ENCODE peak calls at places on chromosomes 13 and 19, in four cellular contexts. R, U, H and S are unnamed samples.

GRCh38 chr13:80177327-80177726 is 163.6 kb downstream of the SPRY2 start:
- DNase-seq in H (no peak), U (no peak), R (no peak), S (no peak)

GRCh38 chr13:21435710-21436151 is 23.4 kb downstream of the ZDHHC20 start:
- DNase-seq in U (peak), R (peak), H (peak), S (peak)

GRCh38 chr19:16249826-16250434 is 52.2 kb downstream of the AP1M1 start:
- DNase-seq in R (no peak), U (no peak), H (no peak), S (no peak)

GRCh38 chr13:91664036-91664435 is 265.6 kb downstream of the GPC5 start:
- DNase-seq in H (no peak), U (no peak), R (no peak), S (no peak)

GRCh38 chr13:113458218-113459065 is 5.2 kb upstream of the ADPRHL1 start:
- DNase-seq in U (no peak), H (peak), R (no peak), S (peak)

GRCh38 chr13:35925669-35926068 is 205.5 kb downstream of the DCLK1 start:
- DNase-seq in H (no peak), R (no peak), U (no peak), S (no peak)

GRCh38 chr13:114096031-114096485 is 36.4 kb downstream of the RASA3 start:
- DNase-seq in R (no peak), U (no peak), H (no peak), S (no peak)

GRCh38 chr13:48199404-48199991 is 33.5 kb upstream of the ITM2B start:
- DNase-seq in U (no peak), R (no peak), H (no peak), S (no peak)

GRCh38 chr19:35963514-35963913 is 27.3 kb downstream of the LRFN3 start:
- DNase-seq in R (no peak), H (peak), U (no peak), S (peak)

GRCh38 chr19:45947926-45948325 is 25.7 kb downstream of the NOVA2 start:
- DNase-seq in H (no peak), R (no peak), U (no peak), S (no peak)

GRCh38 chr13:44853641-44854040 is 135.6 kb downstream of the NUFIP1 start:
- DNase-seq in R (no peak), H (no peak), U (no peak), S (peak)

GRCh38 chr19:5972355-5972731 is 5.6 kb downstream of the RANBP3 start:
- DNase-seq in R (no peak), U (no peak), H (no peak), S (no peak)

GRCh38 chr19:41745761-41746160 is 9.6 kb upstream of the CEACAM6 start:
- DNase-seq in H (no peak), R (no peak), U (no peak), S (no peak)

GRCh38 chr13:23960566-23961156 is 63.4 kb upstream of the C1QTNF9B start:
- DNase-seq in R (no peak), U (no peak), H (no peak), S (peak)

GRCh38 chr13:39892731-39893293 is 237.3 kb downstream of the COG6 start:
- DNase-seq in R (no peak), U (no peak), H (peak), S (peak)

GRCh38 chr13:40624338-40624737 is 42.1 kb downstream of the FOXO1 start:
- DNase-seq in H (no peak), U (no peak), R (no peak), S (no peak)

GRCh38 chr19:19211499-19212432 is at the start of gene NCAN:
- DNase-seq in H (no peak), U (no peak), R (no peak), S (peak)

GRCh38 chr19:19531951-19532805 is 3.5 kb downstream of the YJEFN3 start:
- DNase-seq in H (peak), U (no peak), R (peak), S (peak)

GRCh38 chr19:5547881-5548280 is 19.9 kb downstream of the TINCR start:
- DNase-seq in U (no peak), H (no peak), R (no peak), S (peak)

GRCh38 chr13:40764587-40765403 is 6.2 kb downstream of the MRPS31 start:
- DNase-seq in U (no peak), R (no peak), H (no peak), S (no peak)

GRCh38 chr13:108346376-108346775 is 76.9 kb downstream of the TNFSF13B start:
- DNase-seq in R (no peak), H (no peak), U (no peak), S (no peak)

GRCh38 chr19:20558011-20558410 is 7.6 kb downstream of the ZNF737 start:
- DNase-seq in H (peak), R (peak), U (no peak), S (no peak)

GRCh38 chr19:55459950-55460657 is 1.3 kb downstream of the ISOC2 start:
- DNase-seq in R (no peak), H (no peak), U (no peak), S (peak)

GRCh38 chr13:68895696-68896095 is 1211.9 kb upstream of the ATXN8OS start:
- DNase-seq in R (no peak), U (no peak), H (no peak), S (no peak)

GRCh38 chr13:110132178-110132975 is 174.6 kb downstream of the COL4A1 start:
- DNase-seq in R (no peak), H (no peak), U (no peak), S (peak)

GRCh38 chr13:75195479-75196111 is 286.4 kb downstream of the TBC1D4 start:
- DNase-seq in U (no peak), H (no peak), R (no peak), S (no peak)

GRCh38 chr13:28475916-28476725 is 18.8 kb downstream of the FLT1 start:
- DNase-seq in H (no peak), U (no peak), R (no peak), S (peak)

GRCh38 chr13:112724788-112725345 is 35.0 kb downstream of the ATP11A start:
- DNase-seq in H (no peak), R (no peak), U (no peak), S (no peak)

GRCh38 chr19:2552859-2553258 is 76.9 kb downstream of the GADD45B start:
- DNase-seq in R (no peak), U (no peak), H (no peak), S (no peak)

GRCh38 chr19:44689290-44690130 is 9.4 kb upstream of the CEACAM16 start:
- DNase-seq in R (peak), H (peak), U (no peak), S (peak)

GRCh38 chr13:110269509-110270185 is 37.3 kb downstream of the COL4A1 start:
- DNase-seq in U (no peak), R (no peak), H (no peak), S (no peak)

GRCh38 chr19:35988824-35989223 is 6.2 kb upstream of the SDHAF1 start:
- DNase-seq in H (no peak), U (no peak), R (no peak), S (no peak)

GRCh38 chr13:97758317-97758716 is 195.2 kb upstream of the IPO5 start:
- DNase-seq in U (no peak), H (peak), R (no peak), S (peak)

GRCh38 chr19:17049711-17050280 is 23.2 kb upstream of the CPAMD8 start:
- DNase-seq in U (no peak), H (no peak), R (no peak), S (no peak)

DNA sequence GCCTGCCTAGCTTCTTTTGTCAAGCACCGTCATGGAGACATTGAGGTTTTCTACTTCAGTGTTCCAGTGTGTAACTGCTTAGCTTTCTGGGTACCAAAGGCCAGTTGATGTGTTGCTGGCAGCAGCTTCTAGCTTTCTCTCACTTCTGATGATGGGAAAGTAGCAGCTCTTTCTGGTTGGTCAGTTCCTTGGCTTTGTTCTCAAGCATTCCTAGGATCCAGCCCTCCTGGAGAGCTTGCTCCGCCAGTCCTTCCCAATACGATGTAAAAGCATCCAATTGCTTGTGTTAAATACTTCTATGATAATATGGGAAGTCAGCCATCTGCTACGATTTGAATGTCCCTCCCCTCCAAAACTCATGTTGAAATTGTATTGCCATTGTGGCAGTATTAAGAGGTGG is 182.8 kb downstream of the UGGT2 start:
- DNase-seq in R (no peak), H (no peak), U (no peak), S (no peak)
- H3K27ac ChIP-seq in R (no peak), H (no peak), U (no peak), S (no peak)

GRCh38 chr13:33743438-33744368 is 74.2 kb upstream of the RFC3 start:
- DNase-seq in R (no peak), H (no peak), U (no peak), S (no peak)

GRCh38 chr13:33742321-33742720 is 75.6 kb upstream of the RFC3 start:
- DNase-seq in U (no peak), H (no peak), R (no peak), S (no peak)

GRCh38 chr13:33746867-33747266 is 71.1 kb upstream of the RFC3 start:
- DNase-seq in R (no peak), U (no peak), H (no peak), S (no peak)

GRCh38 chr13:33744589-33745369 is 73.2 kb upstream of the RFC3 start:
- DNase-seq in H (no peak), U (no peak), R (no peak), S (peak)

DNA sequence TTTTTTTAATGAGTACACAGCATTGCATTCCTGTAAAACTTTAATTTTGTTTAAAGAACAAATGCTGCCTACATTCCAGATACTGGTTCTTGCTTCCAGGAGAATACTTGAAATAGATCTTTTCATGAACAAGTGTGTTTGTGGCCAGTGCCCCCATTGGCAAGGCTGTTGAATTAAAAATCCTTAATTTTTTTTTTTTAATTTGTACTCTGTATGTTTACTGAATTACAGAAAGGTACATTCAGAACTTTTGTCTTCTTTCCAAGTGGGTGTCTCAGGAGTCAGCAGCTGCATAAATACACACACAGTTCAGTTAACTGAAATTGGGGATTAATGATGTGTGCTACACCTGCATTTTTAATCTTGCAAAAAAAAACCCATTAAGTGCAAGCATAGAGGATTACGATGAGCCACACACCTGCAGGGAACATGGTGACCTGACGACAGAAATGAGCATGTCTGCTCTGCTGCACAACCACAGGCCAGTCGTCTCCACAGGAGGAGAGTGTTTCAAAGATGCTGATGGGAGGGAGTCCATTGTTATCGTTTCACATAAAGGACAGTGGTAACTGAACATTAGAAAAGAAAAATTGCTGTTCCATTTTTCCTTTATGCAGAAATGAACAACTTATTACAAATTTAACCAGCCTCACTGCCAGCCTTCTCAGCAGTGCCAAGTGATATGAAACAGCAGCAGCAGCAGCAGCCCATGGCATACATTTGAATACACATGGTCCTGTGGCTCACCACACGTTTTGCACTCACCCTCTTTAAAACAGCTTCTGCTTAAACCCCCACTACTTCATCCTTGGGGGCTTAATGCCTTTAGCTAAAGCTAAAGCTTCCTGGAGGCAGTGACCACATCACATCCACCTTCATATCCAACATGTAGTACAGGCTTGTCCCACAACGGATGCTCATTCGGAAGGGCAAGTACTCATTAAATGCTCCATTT is 72.3 kb upstream of the RFC3 start:
- DNase-seq in U (no peak), R (no peak), H (no peak), S (no peak)
- H3K4me3 ChIP-seq in U (no peak), R (no peak), H (no peak), S (no peak)

DNA sequence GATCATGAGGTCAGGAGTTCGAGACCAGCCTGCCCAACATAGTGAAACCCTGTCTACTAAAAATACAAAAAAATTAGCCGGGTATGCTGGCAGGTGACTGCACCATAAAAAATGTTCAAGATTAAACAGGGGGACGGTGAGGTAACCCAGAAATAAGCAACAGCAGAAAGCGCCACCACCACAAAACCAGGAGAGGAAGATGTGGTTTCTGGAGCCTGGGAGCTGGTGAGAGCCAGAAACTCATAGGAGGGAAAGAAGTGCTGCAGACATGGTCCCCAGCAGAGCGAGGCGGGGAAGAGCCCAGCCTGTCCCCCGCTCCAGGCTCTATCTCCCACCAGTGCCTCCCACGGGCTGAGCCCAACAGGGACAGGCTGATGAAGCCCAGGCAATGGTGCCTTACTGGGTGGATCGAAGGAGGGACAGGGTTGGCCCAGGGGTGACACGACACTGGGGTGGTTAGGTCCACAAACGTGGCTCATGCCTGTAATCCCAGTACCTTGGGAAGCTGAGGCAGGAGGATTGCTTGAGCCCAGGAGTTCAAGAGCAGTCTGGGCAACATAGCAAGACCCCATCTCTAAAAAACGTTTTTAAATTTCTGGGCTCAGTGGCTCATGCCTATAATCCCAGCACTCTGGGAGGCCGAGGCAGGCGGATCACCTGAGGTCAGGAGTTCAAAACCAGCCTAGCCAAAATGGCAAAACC is 19.0 kb downstream of the SPC24 start:
- DNase-seq in H (no peak), U (no peak), R (no peak), S (no peak)
- H3K27ac ChIP-seq in H (peak), U (peak), R (peak), S (no peak)

GRCh38 chr19:48254529-48254970 is 1.2 kb downstream of the CARD8 start:
- DNase-seq in H (no peak), R (no peak), U (no peak), S (no peak)
- H3K4me3 ChIP-seq in H (no peak), R (peak), U (peak), S (peak)

DNA sequence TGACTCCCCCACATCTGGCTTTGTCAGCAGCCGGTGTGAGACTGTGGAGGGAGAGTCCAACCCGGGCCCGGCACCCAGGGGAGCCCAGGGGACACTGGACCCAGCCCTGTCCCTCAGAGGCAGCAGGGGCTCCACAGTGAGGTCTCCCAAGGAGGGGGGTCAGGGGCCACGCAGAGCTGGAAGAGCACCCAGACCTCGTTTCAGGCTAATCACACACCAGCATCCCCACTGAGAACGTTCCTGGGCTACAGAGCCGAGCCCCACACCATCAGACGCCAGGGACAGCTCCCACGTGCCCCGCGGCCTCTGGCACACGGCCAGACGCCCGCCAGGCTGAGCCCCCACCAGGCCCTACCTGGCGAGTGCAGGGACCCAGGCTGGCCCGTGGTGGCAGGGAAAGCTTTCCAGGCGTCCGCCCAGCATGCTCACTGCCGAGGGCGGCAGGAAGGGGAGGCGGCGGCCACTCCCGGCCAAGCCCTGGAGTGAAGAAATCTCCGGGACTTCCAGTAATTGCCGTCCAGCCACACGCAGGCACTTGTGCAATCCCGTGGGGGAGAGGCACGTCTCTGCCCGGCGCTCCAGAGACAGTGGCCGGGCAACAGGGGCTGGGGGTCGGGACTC is 19.2 kb downstream of the SBNO2 start:
- DNase-seq in U (peak), H (peak), R (peak), S (no peak)
- H3K27ac ChIP-seq in U (peak), H (peak), R (peak), S (peak)

DNA sequence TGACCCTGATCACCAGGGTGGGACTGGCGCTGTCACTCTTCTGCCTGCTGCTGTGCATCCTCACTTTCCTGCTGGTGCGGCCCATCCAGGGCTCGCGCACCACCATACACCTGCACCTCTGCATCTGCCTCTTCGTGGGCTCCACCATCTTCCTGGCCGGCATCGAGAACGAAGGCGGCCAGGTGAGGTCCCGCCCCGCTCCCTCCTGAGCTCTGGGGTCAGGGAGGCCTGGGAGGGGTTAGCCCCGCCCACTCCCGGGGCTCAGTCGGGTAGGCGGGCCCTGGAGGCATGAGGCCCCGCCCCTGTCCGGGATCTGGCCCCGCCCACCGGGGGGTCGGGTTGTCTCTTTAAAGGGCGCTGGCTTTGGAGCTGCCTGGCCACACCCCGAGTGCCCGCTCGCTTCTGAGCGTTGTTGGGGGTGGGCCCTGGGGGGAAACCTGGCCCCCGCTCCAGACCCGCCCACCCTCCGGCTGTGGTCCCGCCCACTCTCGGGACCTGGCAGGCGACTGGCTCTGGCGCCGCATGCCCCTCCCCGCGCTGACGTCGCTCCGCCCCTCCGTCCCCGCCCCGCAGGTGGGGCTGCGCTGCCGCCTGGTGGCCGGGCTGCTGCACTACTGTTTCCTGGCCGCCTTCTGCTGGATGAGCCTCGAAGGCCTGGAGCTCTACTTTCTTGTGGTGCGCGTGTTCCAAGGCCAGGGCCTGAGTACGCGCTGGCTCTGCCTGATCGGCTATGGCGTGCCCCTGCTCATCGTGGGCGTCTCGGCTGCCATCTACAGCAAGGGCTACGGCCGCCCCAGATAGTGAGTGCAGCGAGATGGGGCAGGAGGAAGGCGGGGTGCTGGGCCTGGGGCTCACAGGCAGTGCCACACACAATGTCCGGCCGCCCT is 13.1 kb downstream of the DDX39A start:
- DNase-seq in H (peak), U (peak), R (peak), S (peak)
- H3K4me3 ChIP-seq in H (no peak), U (no peak), R (peak), S (no peak)

GRCh38 chr19:50427997-50428425 is 4.7 kb upstream of the MYBPC2 start:
- DNase-seq in U (peak), R (peak), H (peak), S (peak)
- H3K27ac ChIP-seq in U (no peak), R (peak), H (peak), S (no peak)